ENCODE peak calls at places on chromosome 18, in five cellular contexts. Y is anterior cingulate cortex; G is mucosa of gallbladder; W is lower lobe of right lung; E is activated naive CD8-positive, alpha-beta T cell treated with anti-CD3 and anti-CD28 coated beads, Interleukin-2, amount 50 U/mL, for 16 hours. S is an unnamed sample.

GRCh38 chr18:468841-469796 is 31.4 kb downstream of the COLEC12 start:
- DNase-seq in G (no peak), Y (no peak), W (no peak), E (no peak), S (no peak)

GRCh38 chr18:79571221-79572092 is 108.1 kb upstream of the CTDP1 start:
- DNase-seq in G (no peak), Y (no peak), W (peak; percentile 34), E (no peak), S (no peak)

GRCh38 chr18:56107821-56108485 is 520.0 kb upstream of the TCF4 start:
- DNase-seq in E (no peak), Y (no peak), G (no peak), W (no peak), S (no peak)

GRCh38 chr18:49562481-49563129 is 748 bp downstream of the LIPG start:
- DNase-seq in G (no peak), E (no peak), Y (no peak), W (no peak), S (no peak)

GRCh38 chr18:2442726-2443275 is 128.5 kb downstream of the METTL4 start:
- DNase-seq in G (no peak), W (no peak), Y (no peak), E (no peak), S (no peak)

GRCh38 chr18:24270937-24271380 is 126.7 kb downstream of the OSBPL1A start:
- DNase-seq in E (no peak), W (no peak), Y (no peak), G (no peak), S (no peak)

GRCh38 chr18:31268985-31269406 is 49.0 kb upstream of the DSG1 start:
- DNase-seq in Y (no peak), E (no peak), G (peak; percentile 67), W (no peak), S (no peak)

GRCh38 chr18:55579471-55579870 is 8.5 kb downstream of the TCF4 start:
- DNase-seq in G (no peak), E (no peak), W (no peak), Y (no peak), S (no peak)

GRCh38 chr18:76657911-76658475 is 163.0 kb upstream of the ZNF516 start:
- DNase-seq in E (no peak), W (no peak), G (no peak), Y (no peak), S (no peak)

GRCh38 chr18:61333746-61334490 is 688 bp downstream of the CDH20 start:
- DNase-seq in E (no peak), W (no peak), Y (peak; percentile 48), G (no peak), S (peak; percentile 46)

GRCh38 chr18:79396431-79397287 is 929 bp downstream of the NFATC1 start:
- DNase-seq in W (peak; percentile 67), E (no peak), Y (no peak), G (no peak), S (no peak)

GRCh38 chr18:76098728-76099514 is 396.1 kb downstream of the ZNF516 start:
- DNase-seq in E (no peak), Y (no peak), W (no peak), G (no peak), S (no peak)

GRCh38 chr18:21656402-21656801 is 44.3 kb downstream of the SNRPD1 start:
- DNase-seq in G (no peak), W (no peak), E (no peak), Y (no peak), S (no peak)

GRCh38 chr18:79616651-79617518 is 62.7 kb upstream of the CTDP1 start:
- DNase-seq in G (no peak), Y (no peak), W (peak; percentile 41), E (no peak), S (no peak)

GRCh38 chr18:7812431-7813063 is 245.4 kb downstream of the PTPRM start:
- DNase-seq in W (no peak), Y (no peak), E (no peak), G (no peak), S (no peak)

GRCh38 chr18:38369772-38370690 is 804.4 kb upstream of the CELF4 start:
- DNase-seq in Y (no peak), G (no peak), W (no peak), E (no peak), S (no peak)

GRCh38 chr18:49461602-49461977 is 1.1 kb upstream of the DYM start:
- DNase-seq in W (no peak), E (no peak), Y (no peak), G (no peak), S (no peak)

GRCh38 chr18:5057348-5058012 is 139.6 kb downstream of the AKAIN1 start:
- DNase-seq in E (no peak), W (peak; percentile 54), Y (peak; percentile 37), G (peak; percentile 33), S (peak; percentile 64)

GRCh38 chr18:11975721-11976120 is 5.6 kb upstream of the IMPA2 start:
- DNase-seq in G (no peak), W (no peak), E (no peak), Y (no peak), S (no peak)

GRCh38 chr18:13611058-13611615 is 115.2 kb downstream of the FAM210A start:
- DNase-seq in G (no peak), W (no peak), E (no peak), Y (peak; percentile 53), S (no peak)

GRCh38 chr18:46718501-46719341 is 38.1 kb downstream of the ST8SIA5 start:
- DNase-seq in G (no peak), Y (no peak), W (no peak), E (no peak), S (peak; percentile 52)

GRCh38 chr18:27627927-27628326 is 442.8 kb upstream of the CHST9 start:
- DNase-seq in E (no peak), G (no peak), Y (no peak), W (no peak), S (no peak)

GRCh38 chr18:43866696-43867095 is 589.4 kb upstream of the SYT4 start:
- DNase-seq in Y (no peak), E (no peak), G (no peak), W (no peak), S (no peak)

GRCh38 chr18:48894799-48895346 is 55.9 kb downstream of the SMAD7 start:
- DNase-seq in G (no peak), E (no peak), Y (no peak), W (no peak), S (no peak)

GRCh38 chr18:2411381-2411977 is 159.8 kb downstream of the METTL4 start:
- DNase-seq in W (no peak), Y (no peak), G (no peak), E (no peak), S (no peak)

GRCh38 chr18:78647018-78647417 is 332.6 kb upstream of the SALL3 start:
- DNase-seq in W (no peak), Y (no peak), G (no peak), E (no peak), S (no peak)

GRCh38 chr18:78912862-78913261 is 66.8 kb upstream of the SALL3 start:
- DNase-seq in E (no peak), Y (no peak), W (no peak), G (no peak), S (no peak)

S was measured in posterior cingulate gyrus.